ENCODE peak calls at places on chromosome 13, in eight cellular contexts. Q, F, Y, Z, W, N, I and U are unnamed samples.

GRCh38 chr13:51942189-51942588 is 69.1 kb downstream of the ATP7B start:
- DNase-seq in Q (no peak), F (no peak), Y (no peak), Z (no peak), W (peak), N (no peak), I (no peak), U (no peak)

GRCh38 chr13:33775339-33776108 is 42.4 kb upstream of the RFC3 start:
- DNase-seq in Q (no peak), F (no peak), Y (no peak), Z (no peak), W (no peak), N (no peak), I (no peak), U (no peak)

GRCh38 chr13:114110091-114110829 is 22.2 kb downstream of the RASA3 start:
- DNase-seq in Q (no peak), F (no peak), Y (no peak), Z (peak), W (no peak), N (no peak), I (no peak), U (no peak)

GRCh38 chr13:90618133-90618532 is 729.4 kb upstream of the MIR17HG start:
- DNase-seq in Q (no peak), F (no peak), Y (no peak), Z (no peak), W (no peak), N (no peak), I (no peak), U (no peak)

GRCh38 chr13:38952827-38953226 is 37.8 kb downstream of the STOML3 start:
- DNase-seq in Q (no peak), F (no peak), Y (no peak), Z (no peak), W (no peak), N (no peak), I (no peak), U (no peak)

GRCh38 chr13:65929436-65929835 is 1300.7 kb downstream of the PCDH9 start:
- DNase-seq in Q (no peak), F (no peak), Y (no peak), Z (no peak), W (no peak), N (no peak), I (no peak), U (no peak)

GRCh38 chr13:92187378-92187989 is 789.1 kb downstream of the GPC5 start:
- DNase-seq in Q (peak), F (peak), Y (no peak), Z (no peak), W (no peak), N (peak), I (no peak), U (no peak)

GRCh38 chr13:109402976-109403375 is 383.4 kb downstream of the IRS2 start:
- DNase-seq in Q (no peak), F (no peak), Y (no peak), Z (no peak), W (peak), N (no peak), I (no peak), U (no peak)

GRCh38 chr13:28161370-28161769 is 23.0 kb downstream of the PAN3 start:
- DNase-seq in Q (no peak), F (no peak), Y (no peak), Z (no peak), W (no peak), N (peak), I (no peak), U (no peak)

GRCh38 chr13:20101467-20102316 is 59.2 kb downstream of the GJA3 start:
- DNase-seq in Q (no peak), F (no peak), Y (no peak), Z (no peak), W (no peak), N (no peak), I (no peak), U (no peak)

GRCh38 chr13:99886706-99887105 is 84.9 kb downstream of the ZIC5 start:
- DNase-seq in Q (no peak), F (no peak), Y (no peak), Z (no peak), W (no peak), N (no peak), I (no peak), U (no peak)

GRCh38 chr13:79805317-79805716 is 324.4 kb downstream of the NDFIP2 start:
- DNase-seq in Q (no peak), F (no peak), Y (no peak), Z (no peak), W (no peak), N (no peak), I (no peak), U (no peak)

GRCh38 chr13:27924529-27925141 is 4.8 kb downstream of the PDX1 start:
- DNase-seq in Q (no peak), F (no peak), Y (no peak), Z (no peak), W (no peak), N (no peak), I (no peak), U (no peak)

GRCh38 chr13:51380269-51380668 is 40.8 kb downstream of the SERPINE3 start:
- DNase-seq in Q (no peak), F (no peak), Y (no peak), Z (no peak), W (no peak), N (peak), I (no peak), U (no peak)

GRCh38 chr13:27621116-27621365 is 651 bp upstream of the POLR1D start:
- DNase-seq in Q (no peak), F (no peak), Y (no peak), Z (no peak), W (no peak), N (peak), I (peak), U (no peak)

GRCh38 chr13:27086599-27087265 is 84.9 kb downstream of the USP12 start:
- DNase-seq in Q (no peak), F (no peak), Y (no peak), Z (no peak), W (no peak), N (no peak), I (no peak), U (no peak)

GRCh38 chr13:108919036-108919907 is 289.9 kb downstream of the MYO16 start:
- DNase-seq in Q (no peak), F (no peak), Y (no peak), Z (no peak), W (no peak), N (peak), I (no peak), U (no peak)

GRCh38 chr13:101092985-101093384 is 323.3 kb downstream of the NALCN start:
- DNase-seq in Q (no peak), F (no peak), Y (no peak), Z (no peak), W (no peak), N (no peak), I (no peak), U (no peak)

GRCh38 chr13:23268441-23268840 is 87.7 kb downstream of the SGCG start:
- DNase-seq in Q (no peak), F (no peak), Y (no peak), Z (no peak), W (no peak), N (no peak), I (no peak), U (no peak)

GRCh38 chr13:31172535-31172934 is 10.8 kb upstream of the HSPH1 start:
- DNase-seq in Q (peak), F (peak), Y (peak), Z (no peak), W (no peak), N (peak), I (no peak), U (no peak)

GRCh38 chr13:113820813-113821651 is 42.8 kb downstream of the GAS6 start:
- DNase-seq in Q (no peak), F (peak), Y (peak), Z (peak), W (no peak), N (peak), I (no peak), U (peak)

GRCh38 chr13:114089751-114090400 is 42.5 kb downstream of the RASA3 start:
- DNase-seq in Q (no peak), F (no peak), Y (no peak), Z (no peak), W (no peak), N (no peak), I (no peak), U (no peak)

GRCh38 chr13:111219950-111220349 is 100.5 kb upstream of the TEX29 start:
- DNase-seq in Q (no peak), F (no peak), Y (no peak), Z (no peak), W (no peak), N (no peak), I (no peak), U (no peak)

GRCh38 chr13:23467048-23467931 is 33.8 kb upstream of the SACS start:
- DNase-seq in Q (no peak), F (peak), Y (no peak), Z (no peak), W (no peak), N (no peak), I (no peak), U (no peak)

GRCh38 chr13:95188128-95188527 is 113.1 kb downstream of the ABCC4 start:
- DNase-seq in Q (no peak), F (no peak), Y (no peak), Z (no peak), W (peak), N (no peak), I (no peak), U (no peak)